ENCODE peak calls at places on chromosomes 11 and 22, in five cellular contexts. S, Q, N, F and R are unnamed samples.

GRCh38 chr11:47564933-47565339 is 463 bp upstream of the PTPMT1 start:
- DNase-seq in Q (no peak), S (no peak), N (no peak), F (no peak), R (no peak)

GRCh38 chr11:130070109-130070828 is 575 bp downstream of the APLP2 start:
- DNase-seq in S (peak; percentile 58), F (peak; percentile 55), N (no peak), Q (peak; percentile 36), R (peak; percentile 62)

GRCh38 chr11:3014314-3014938 is 22.3 kb upstream of the NAP1L4 start:
- DNase-seq in Q (no peak), F (no peak), S (no peak), N (no peak), R (no peak)

GRCh38 chr11:64745219-64745522 is 1.2 kb upstream of the RASGRP2 start:
- DNase-seq in F (no peak), S (peak; percentile 88), N (peak; percentile 76), Q (no peak), R (no peak)

GRCh38 chr11:2205214-2205770 is 33.7 kb upstream of the TH start:
- DNase-seq in S (no peak), N (peak; percentile 2), F (no peak), Q (no peak), R (peak; percentile 6)

GRCh38 chr11:14818779-14819178 is 73.3 kb downstream of the CYP2R1 start:
- DNase-seq in S (no peak), Q (no peak), F (no peak), N (no peak), R (no peak)

GRCh38 chr22:36144886-36145541 is 15.5 kb downstream of the APOL3 start:
- DNase-seq in N (peak; percentile 90), Q (peak; percentile 89), F (peak; percentile 83), S (no peak), R (no peak)

GRCh38 chr11:17747131-17747955 is 12.8 kb downstream of the KCNC1 start:
- DNase-seq in Q (no peak), F (no peak), S (no peak), N (no peak), R (no peak)

GRCh38 chr11:79201637-79202347 is 239.0 kb downstream of the TENM4 start:
- DNase-seq in Q (no peak), F (no peak), N (no peak), S (no peak), R (no peak)

GRCh38 chr11:70586261-70587094 is 188.1 kb downstream of the CTTN start:
- DNase-seq in N (peak; percentile 26), S (no peak), F (no peak), Q (no peak), R (no peak)

GRCh38 chr22:30955153-30955552 is 13.4 kb downstream of the MORC2 start:
- DNase-seq in Q (no peak), N (no peak), F (no peak), S (no peak), R (no peak)

GRCh38 chr22:36211237-36211881 is 9.8 kb upstream of the APOL4 start:
- DNase-seq in S (no peak), N (peak; percentile 12), F (no peak), Q (peak; percentile 65), R (no peak)

GRCh38 chr11:71127806-71128205 is 124.6 kb downstream of the SHANK2 start:
- DNase-seq in S (no peak), F (no peak), N (no peak), Q (no peak), R (no peak)

GRCh38 chr11:127000291-127000968 is at the start of gene KIRREL3:
- DNase-seq in N (peak; percentile 69), F (peak; percentile 59), S (no peak), Q (no peak), R (no peak)

GRCh38 chr11:127000991-127001390 is 421 bp upstream of the KIRREL3 start:
- DNase-seq in S (no peak), F (peak; percentile 22), Q (no peak), N (peak; percentile 41), R (no peak)

GRCh38 chr11:127006311-127006710 is 5.7 kb upstream of the KIRREL3 start:
- DNase-seq in F (peak; percentile 49), Q (peak; percentile 13), S (no peak), N (no peak), R (no peak)

GRCh38 chr11:127002669-127003259 is 2.2 kb upstream of the KIRREL3 start:
- DNase-seq in F (no peak), Q (no peak), N (no peak), S (no peak), R (no peak)

DNA sequence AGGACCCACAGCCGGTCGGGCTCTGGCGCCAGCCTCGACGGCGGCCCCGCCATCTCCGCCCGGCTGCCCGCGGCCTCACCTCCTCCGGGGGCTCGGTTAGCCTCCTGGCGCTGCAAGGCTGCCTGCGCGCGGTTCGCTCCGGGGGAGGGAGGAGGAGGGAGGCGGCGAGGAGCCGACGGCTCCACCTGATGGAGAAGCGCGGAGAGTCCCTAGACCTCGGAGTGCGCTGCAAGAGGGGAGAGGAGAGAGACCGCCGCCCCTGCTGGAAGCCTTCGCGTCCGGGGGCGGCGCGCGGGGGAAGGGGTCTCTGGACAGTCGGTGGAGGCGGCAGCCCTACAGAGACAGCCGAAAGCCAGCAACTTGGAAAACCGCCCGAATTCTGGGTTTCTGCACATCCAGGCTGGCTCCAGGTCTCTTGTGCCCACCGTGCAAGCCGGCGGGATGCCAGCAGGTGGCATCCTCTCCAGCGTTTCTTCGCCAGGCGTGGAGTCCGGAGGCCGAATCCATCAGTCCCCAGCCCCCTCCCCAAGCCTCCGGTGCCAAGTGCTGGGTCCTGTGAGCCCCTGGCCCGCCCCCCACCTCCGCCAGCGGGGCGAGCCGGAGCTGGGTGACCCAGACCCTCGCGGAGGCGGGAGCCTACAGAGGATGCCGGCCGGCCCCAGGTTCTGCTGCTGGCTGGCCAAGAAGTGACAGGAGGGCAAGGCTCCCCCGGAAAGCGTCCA is 2.9 kb upstream of the KIRREL3 start:
- DNase-seq in N (peak; percentile 94), Q (no peak), F (peak; percentile 73), S (no peak), R (peak; percentile 39)
- TF ChIP-seq CTCF in N (peak; percentile 85), Q (no peak), F (peak; percentile 46), S (no peak), R (peak; percentile 14)

GRCh38 chr22:27919943-27920755 is 1.1 kb upstream of the PITPNB start:
- DNase-seq in S (no peak), N (peak; percentile 79), Q (peak; percentile 81), F (peak; percentile 90), R (no peak)
- TF ChIP-seq CTCF in S (no peak), N (no peak), Q (peak; percentile 4), F (peak; percentile 12), R (no peak)

GRCh38 chr11:66700337-66700736 is 22.6 kb upstream of the RBM4B start:
- DNase-seq in Q (no peak), N (no peak), S (no peak), F (no peak), R (no peak)

GRCh38 chr11:66701432-66702240 is 23.9 kb upstream of the RBM4B start:
- DNase-seq in Q (no peak), N (no peak), F (no peak), S (no peak), R (no peak)

GRCh38 chr11:66698491-66698890 is 20.8 kb upstream of the RBM4B start:
- DNase-seq in S (no peak), N (no peak), F (no peak), Q (no peak), R (no peak)

GRCh38 chr11:66697988-66698387 is 20.3 kb upstream of the RBM4B start:
- DNase-seq in F (no peak), N (no peak), Q (no peak), S (no peak), R (no peak)

DNA sequence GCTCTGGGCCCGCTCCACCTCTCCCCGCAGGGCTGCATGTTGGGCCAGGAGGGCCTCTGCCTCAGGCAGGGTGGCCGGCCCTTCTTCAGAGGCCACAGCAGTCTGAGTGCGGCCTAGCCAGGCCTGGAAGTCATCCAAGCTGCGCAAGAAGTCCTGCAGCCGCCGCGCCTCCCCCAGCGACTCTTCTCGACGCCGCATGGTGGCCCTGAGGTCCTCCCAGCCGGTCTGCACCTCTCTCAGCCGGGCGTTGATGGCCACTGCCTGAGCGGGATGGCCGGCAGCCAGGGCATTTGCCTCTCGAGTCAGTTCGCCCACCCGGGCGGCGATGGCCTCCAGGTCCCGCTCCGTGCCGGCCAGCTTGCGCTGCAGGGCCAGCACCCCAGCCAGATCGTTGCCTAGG is 23.1 kb upstream of the RBM4B start:
- DNase-seq in Q (no peak), F (no peak), N (no peak), S (no peak), R (no peak)
- TF ChIP-seq CTCF in Q (no peak), F (no peak), N (no peak), S (no peak), R (no peak)

GRCh38 chr22:27804683-27805297 is 3.2 kb upstream of the MN1 start:
- DNase-seq in F (peak; percentile 84), Q (peak; percentile 82), N (peak; percentile 90), S (no peak), R (peak; percentile 78)
- TF ChIP-seq CTCF in F (peak; percentile 67), Q (peak; percentile 72), N (peak; percentile 85), S (no peak), R (peak; percentile 64)

GRCh38 chr22:26380072-26380471 is 49.0 kb upstream of the ASPHD2 start:
- DNase-seq in S (no peak), F (no peak), Q (no peak), N (no peak), R (no peak)
- TF ChIP-seq CTCF in S (no peak), F (no peak), Q (no peak), N (no peak), R (no peak)